ENCODE peak calls at places on chromosomes 7 and 10, in seven cellular contexts. C, R, G, Z, I, S and O are unnamed samples.

GRCh38 chr7:8582723-8583122 is 149.3 kb downstream of the NXPH1 start:
- DNase-seq in C (no peak), R (no peak), G (no peak), Z (no peak), I (no peak), S (peak; percentile 29), O (no peak)

GRCh38 chr7:73901231-73901822 is 40.4 kb downstream of the TMEM270 start:
- DNase-seq in C (peak; percentile 48), R (no peak), G (no peak), Z (no peak), I (no peak), S (peak; percentile 59), O (no peak)

GRCh38 chr10:14062528-14063260 is 268.0 kb downstream of the FRMD4A start:
- DNase-seq in C (no peak), R (no peak), G (no peak), Z (no peak), I (no peak), S (no peak), O (no peak)

GRCh38 chr10:74544106-74544505 is 282.3 kb upstream of the KAT6B start:
- DNase-seq in C (no peak), R (no peak), G (no peak), Z (no peak), I (no peak), S (no peak), O (no peak)

GRCh38 chr10:12717981-12718707 is 283.4 kb downstream of the CCDC3 start:
- DNase-seq in C (no peak), R (no peak), G (no peak), Z (no peak), I (no peak), S (no peak), O (no peak)

GRCh38 chr7:27171636-27172387 is 2.3 kb downstream of the HOXA10 start:
- DNase-seq in C (peak; percentile 71), R (no peak), G (no peak), Z (no peak), I (no peak), S (peak; percentile 68), O (no peak)

GRCh38 chr10:102869290-102870198 is at the start of gene AS3MT:
- DNase-seq in C (peak; percentile 89), R (no peak), G (peak; percentile 45), Z (peak; percentile 64), I (no peak), S (peak; percentile 81), O (no peak)

GRCh38 chr10:69324583-69324982 is 46.3 kb downstream of the HK1 start:
- DNase-seq in C (peak; percentile 48), R (no peak), G (no peak), Z (no peak), I (no peak), S (no peak), O (no peak)

GRCh38 chr7:36420307-36420706 is 30.6 kb downstream of the ANLN start:
- DNase-seq in C (no peak), R (no peak), G (no peak), Z (no peak), I (no peak), S (no peak), O (no peak)

GRCh38 chr10:110504111-110504735 is 6.5 kb downstream of the DUSP5 start:
- DNase-seq in C (no peak), R (no peak), G (peak; percentile 84), Z (peak; percentile 43), I (no peak), S (no peak), O (no peak)

GRCh38 chr10:26859241-26860025 is 1.3 kb downstream of the ABI1 start:
- DNase-seq in C (no peak), R (no peak), G (no peak), Z (no peak), I (no peak), S (no peak), O (no peak)

GRCh38 chr10:11270135-11270857 is 252.6 kb downstream of the CELF2 start:
- DNase-seq in C (peak; percentile 97), R (peak; percentile 64), G (no peak), Z (peak; percentile 91), I (peak; percentile 22), S (peak; percentile 87), O (no peak)

DNA sequence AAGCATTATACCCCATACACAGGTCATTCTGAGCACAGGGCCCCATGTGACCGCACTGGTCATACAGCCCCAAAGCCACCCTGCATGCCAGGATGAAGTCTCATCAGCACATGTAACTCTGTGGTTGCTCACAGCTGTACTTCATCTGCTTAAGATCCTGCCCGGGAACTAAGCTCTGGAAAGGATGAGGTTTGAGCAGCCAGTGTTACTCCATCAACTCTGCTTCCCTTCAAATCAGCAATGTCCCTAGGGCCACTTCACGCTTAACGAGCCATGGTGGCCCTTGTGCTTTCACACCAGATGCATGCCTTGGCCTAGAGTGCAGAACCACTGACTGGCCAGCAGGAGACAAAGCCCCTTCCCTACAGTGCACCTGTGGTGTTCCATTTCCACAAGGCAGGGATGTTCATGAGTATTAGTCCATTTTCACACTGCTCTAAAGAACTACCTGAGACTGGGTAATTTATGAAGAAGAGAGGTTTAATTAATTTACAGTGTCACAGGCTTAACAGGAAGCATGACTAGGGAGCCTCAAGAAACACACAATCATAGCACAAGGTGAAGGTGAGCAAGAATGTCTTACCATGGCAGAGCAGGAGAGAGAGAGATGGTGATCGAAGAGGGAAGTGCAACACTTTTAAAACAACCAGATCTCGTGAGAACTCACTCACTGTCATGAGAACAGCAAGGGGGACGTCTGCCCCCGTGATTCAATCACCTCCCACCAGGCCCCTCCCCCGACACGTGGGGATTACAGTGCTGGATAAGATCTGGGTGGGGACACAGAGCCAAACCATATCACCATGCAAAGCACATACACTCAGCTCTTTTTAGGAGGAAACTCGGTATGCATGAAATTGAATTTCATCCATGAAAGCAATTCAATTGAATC is 149.0 kb upstream of the CDCA7L start:
- DNase-seq in C (no peak), R (no peak), G (no peak), Z (no peak), I (peak; percentile 14), S (no peak), O (no peak)
- TF ChIP-seq CTCF in C (peak; percentile 67), R (peak; percentile 32), G (no peak), Z (no peak), I (no peak), S (no peak), O (no peak)

DNA sequence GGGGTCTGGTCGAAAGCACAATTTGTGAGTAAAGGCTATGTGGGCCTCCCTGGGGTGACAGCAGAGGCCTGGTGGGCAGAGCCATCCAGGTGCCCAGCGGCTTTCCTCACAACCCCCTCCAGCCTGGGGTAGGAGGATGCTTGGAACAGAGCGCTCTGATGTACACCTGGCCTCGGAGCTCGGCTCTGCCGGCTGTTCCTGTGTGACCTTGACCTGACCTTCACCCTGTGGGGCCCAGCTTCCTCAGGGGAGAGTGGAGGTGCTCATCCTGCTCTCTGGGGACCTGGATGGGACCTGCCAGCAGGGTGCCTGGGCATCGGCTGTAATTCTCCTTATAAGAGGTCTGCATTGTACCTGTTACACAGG is 28.9 kb downstream of the RET start:
- DNase-seq in C (no peak), R (no peak), G (no peak), Z (no peak), I (no peak), S (no peak), O (no peak)
- TF ChIP-seq CTCF in C (no peak), R (no peak), G (no peak), Z (no peak), I (no peak), S (no peak), O (no peak)

DNA sequence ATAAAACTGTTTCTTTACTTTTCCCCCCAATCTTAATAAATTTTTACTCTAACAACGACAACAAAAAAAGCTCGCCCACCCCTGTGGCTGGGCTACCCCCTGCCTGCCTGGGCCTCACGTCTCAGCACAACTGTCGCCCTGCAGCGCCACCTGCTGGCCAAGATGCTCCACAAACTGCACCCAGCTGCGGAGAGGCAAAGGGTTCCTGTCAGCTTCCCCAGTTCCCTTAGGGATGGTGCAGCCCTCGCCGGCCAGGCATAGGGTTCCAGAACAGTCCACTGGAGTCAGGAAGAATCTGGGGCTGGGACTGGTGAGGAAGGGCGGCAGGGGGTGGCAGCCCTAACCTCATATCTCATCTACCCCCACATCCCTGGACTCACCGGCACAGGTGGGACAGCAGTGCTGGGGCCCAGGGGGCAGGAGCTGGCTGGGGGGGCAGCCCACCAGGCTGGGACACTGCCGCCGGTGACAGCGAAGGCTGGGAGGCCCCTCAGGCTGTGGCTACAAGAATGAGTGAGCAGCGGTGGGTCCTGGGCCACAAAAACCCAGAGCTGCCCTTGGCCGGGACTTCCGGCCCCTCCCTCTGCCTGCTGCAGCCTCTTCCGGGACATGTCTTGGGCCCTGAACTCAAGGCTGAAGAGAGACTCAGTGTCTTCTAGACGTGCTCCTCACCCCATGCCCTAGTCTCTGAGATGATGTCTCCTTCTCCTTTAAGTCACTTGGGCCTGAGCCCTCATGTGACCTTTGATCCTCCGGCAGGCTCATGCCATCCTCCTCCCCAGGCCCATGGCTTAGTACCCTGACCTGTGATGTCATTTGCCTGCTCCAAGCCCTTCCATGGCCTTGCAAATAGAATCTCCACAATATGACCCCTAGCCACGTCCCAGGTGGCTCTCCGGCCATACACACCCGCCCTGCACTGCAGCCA is 21.2 kb downstream of the ATP6V1F start:
- DNase-seq in C (peak; percentile 97), R (peak; percentile 77), G (peak; percentile 94), Z (peak; percentile 91), I (no peak), S (peak; percentile 91), O (no peak)
- TF ChIP-seq CTCF in C (peak; percentile 99), R (peak; percentile 94), G (peak; percentile 97), Z (peak; percentile 94), I (peak; percentile 96), S (peak; percentile 96), O (peak; percentile 96)

GRCh38 chr7:99325597-99326407 is at the start of gene ARPC1A:
- DNase-seq in C (peak; percentile 97), R (peak; percentile 92), G (peak; percentile 97), Z (peak; percentile 89), I (peak; percentile 72), S (peak; percentile 97), O (peak; percentile 70)
- TF ChIP-seq CTCF in C (peak; percentile 62), R (no peak), G (no peak), Z (peak; percentile 18), I (peak; percentile 9), S (peak; percentile 14), O (no peak)